ENCODE peak calls at places on chromosome 2, in ten cellular contexts. F is fibroblast of villous mesenchyme; L is NCI-H1417; T is nucleus accumbens; O is stimulated activated CD4-positive, alpha-beta T cell treated with anti-CD3 and anti-CD28 coated beads, TNF-alpha, amount 100 ng/mL, for 24 hours; Q is Kasumi-1; J is colonic mucosa; B is iPS DF 6.9; E is NT2/D1; P is GM04504. I is an unnamed sample.

GRCh38 chr2:201171259-201171814 is 11.6 kb upstream of the CASP10 start:
- DNase-seq in L (no peak), O (no peak), J (no peak), Q (no peak), E (no peak), B (no peak), F (no peak), P (no peak), T (no peak), I (no peak)

GRCh38 chr2:16773080-16773713 is 107.6 kb upstream of the CYRIA start:
- DNase-seq in T (peak), F (peak), L (peak), P (peak), E (peak), O (no peak), B (peak), Q (peak), J (no peak), I (no peak)

GRCh38 chr2:235066895-235067294 is 115.1 kb downstream of the SH3BP4 start:
- DNase-seq in B (no peak), T (no peak), O (no peak), Q (no peak), L (peak), F (no peak), P (no peak), J (no peak), E (no peak), I (no peak)

GRCh38 chr2:69167469-69167822 is 154.5 kb downstream of the ANTXR1 start:
- DNase-seq in O (no peak), F (no peak), J (no peak), Q (no peak), B (no peak), T (no peak), L (no peak), E (no peak), P (no peak), I (no peak)

GRCh38 chr2:216807861-216808272 is 52.0 kb downstream of the TNP1 start:
- DNase-seq in P (no peak), L (no peak), J (no peak), O (no peak), E (no peak), F (no peak), Q (no peak), B (no peak), T (no peak), I (no peak)

GRCh38 chr2:12767541-12767940 is 50.8 kb downstream of the TRIB2 start:
- DNase-seq in Q (no peak), J (no peak), T (no peak), F (no peak), P (no peak), E (no peak), L (no peak), B (no peak), O (no peak), I (no peak)

GRCh38 chr2:142754182-142754581 is 123.3 kb upstream of the KYNU start:
- DNase-seq in P (no peak), L (no peak), B (no peak), E (no peak), T (no peak), F (peak), J (no peak), Q (no peak), O (no peak), I (no peak)

GRCh38 chr2:129337076-129337475 is 642.4 kb upstream of the RAB6C start:
- DNase-seq in P (no peak), O (no peak), T (no peak), F (no peak), B (no peak), E (no peak), J (no peak), L (no peak), Q (no peak), I (no peak)

GRCh38 chr2:240818543-240819403 is 1.2 kb downstream of the KIF1A start:
- DNase-seq in L (peak), P (no peak), T (peak), F (no peak), J (no peak), B (no peak), O (no peak), Q (no peak), E (no peak), I (no peak)

GRCh38 chr2:117859532-117859911 is 45.0 kb downstream of the DDX18 start:
- DNase-seq in F (no peak), T (no peak), P (no peak), L (no peak), E (no peak), B (no peak), O (no peak), J (no peak), Q (no peak), I (no peak)